ENCODE peak calls at places on chromosomes 13 and 19, in nine cellular contexts. One of them, this sample, is unnamed.

GRCh38 chr19:41999071-41999877 is 5.2 kb upstream of the ATP1A3 start:
- DNase-seq in suprapubic skin: no peak
- DNase-seq in AG10803: no peak
- DNase-seq in neural progenitor cell: peak; percentile 76
- DNase-seq in fibroblast of villous mesenchyme: no peak
- DNase-seq in AG04450: no peak
- DNase-seq in lower lobe of right lung: no peak
- DNase-seq in Panc1: no peak
- DNase-seq in WERI-Rb-1: peak; percentile 56
- DNase-seq in this sample: no peak

GRCh38 chr13:48066310-48066989 is 28.5 kb downstream of the MED4 start:
- DNase-seq in suprapubic skin: no peak
- DNase-seq in AG10803: peak; percentile 30
- DNase-seq in neural progenitor cell: no peak
- DNase-seq in fibroblast of villous mesenchyme: peak; percentile 28
- DNase-seq in AG04450: no peak
- DNase-seq in lower lobe of right lung: no peak
- DNase-seq in Panc1: no peak
- DNase-seq in WERI-Rb-1: peak; percentile 42
- DNase-seq in this sample: no peak

GRCh38 chr13:21043898-21044297 is 17.5 kb downstream of the LATS2 start:
- DNase-seq in suprapubic skin: no peak
- DNase-seq in AG10803: peak; percentile 87
- DNase-seq in neural progenitor cell: no peak
- DNase-seq in fibroblast of villous mesenchyme: peak; percentile 99
- DNase-seq in AG04450: peak; percentile 89
- DNase-seq in lower lobe of right lung: no peak
- DNase-seq in Panc1: no peak
- DNase-seq in WERI-Rb-1: no peak
- DNase-seq in this sample: no peak

GRCh38 chr19:1017115-1017905 is 3.6 kb downstream of the TMEM259 start:
- DNase-seq in suprapubic skin: no peak
- DNase-seq in AG10803: no peak
- DNase-seq in neural progenitor cell: no peak
- DNase-seq in fibroblast of villous mesenchyme: no peak
- DNase-seq in AG04450: no peak
- DNase-seq in lower lobe of right lung: no peak
- DNase-seq in Panc1: no peak
- DNase-seq in WERI-Rb-1: no peak
- DNase-seq in this sample: no peak

GRCh38 chr13:43787998-43788397 is 1.2 kb upstream of the ENOX1 start:
- DNase-seq in suprapubic skin: no peak
- DNase-seq in AG10803: peak; percentile 49
- DNase-seq in neural progenitor cell: peak; percentile 42
- DNase-seq in fibroblast of villous mesenchyme: peak; percentile 21
- DNase-seq in AG04450: no peak
- DNase-seq in lower lobe of right lung: no peak
- DNase-seq in Panc1: no peak
- DNase-seq in WERI-Rb-1: peak; percentile 28
- DNase-seq in this sample: no peak

GRCh38 chr13:39073983-39074382 is 35.7 kb downstream of the NHLRC3 start:
- DNase-seq in suprapubic skin: no peak
- DNase-seq in AG10803: no peak
- DNase-seq in neural progenitor cell: no peak
- DNase-seq in fibroblast of villous mesenchyme: no peak
- DNase-seq in AG04450: no peak
- DNase-seq in lower lobe of right lung: no peak
- DNase-seq in Panc1: no peak
- DNase-seq in WERI-Rb-1: no peak
- DNase-seq in this sample: peak; percentile 4

GRCh38 chr13:99093997-99094396 is 106.7 kb upstream of the UBAC2 start:
- DNase-seq in suprapubic skin: no peak
- DNase-seq in AG10803: no peak
- DNase-seq in neural progenitor cell: no peak
- DNase-seq in fibroblast of villous mesenchyme: no peak
- DNase-seq in AG04450: no peak
- DNase-seq in lower lobe of right lung: no peak
- DNase-seq in Panc1: no peak
- DNase-seq in WERI-Rb-1: no peak
- DNase-seq in this sample: peak; percentile 70

GRCh38 chr19:47019431-47020041 is at the start of gene NPAS1:
- DNase-seq in suprapubic skin: no peak
- DNase-seq in AG10803: no peak
- DNase-seq in neural progenitor cell: peak; percentile 63
- DNase-seq in fibroblast of villous mesenchyme: no peak
- DNase-seq in AG04450: no peak
- DNase-seq in lower lobe of right lung: no peak
- DNase-seq in Panc1: no peak
- DNase-seq in WERI-Rb-1: no peak
- DNase-seq in this sample: no peak

GRCh38 chr19:35755550-35756371 is 1.1 kb downstream of the HSPB6 start:
- DNase-seq in suprapubic skin: peak; percentile 93
- DNase-seq in AG10803: peak; percentile 76
- DNase-seq in neural progenitor cell: peak; percentile 47
- DNase-seq in fibroblast of villous mesenchyme: peak; percentile 89
- DNase-seq in AG04450: no peak
- DNase-seq in lower lobe of right lung: no peak
- DNase-seq in Panc1: no peak
- DNase-seq in WERI-Rb-1: no peak
- DNase-seq in this sample: no peak

GRCh38 chr13:46126552-46127171 is 21.8 kb upstream of the CPB2 start:
- DNase-seq in suprapubic skin: no peak
- DNase-seq in AG10803: peak; percentile 65
- DNase-seq in neural progenitor cell: peak; percentile 84
- DNase-seq in fibroblast of villous mesenchyme: peak; percentile 75
- DNase-seq in AG04450: peak; percentile 43
- DNase-seq in lower lobe of right lung: peak; percentile 77
- DNase-seq in Panc1: peak; percentile 45
- DNase-seq in WERI-Rb-1: peak; percentile 71
- DNase-seq in this sample: no peak

GRCh38 chr13:34124912-34125311 is 307.0 kb downstream of the RFC3 start:
- DNase-seq in suprapubic skin: no peak
- DNase-seq in AG10803: no peak
- DNase-seq in neural progenitor cell: no peak
- DNase-seq in fibroblast of villous mesenchyme: no peak
- DNase-seq in AG04450: no peak
- DNase-seq in lower lobe of right lung: no peak
- DNase-seq in Panc1: no peak
- DNase-seq in WERI-Rb-1: no peak
- DNase-seq in this sample: peak; percentile 92

GRCh38 chr13:29857089-29857488 is 6.7 kb upstream of the UBL3 start:
- DNase-seq in suprapubic skin: no peak
- DNase-seq in AG10803: no peak
- DNase-seq in neural progenitor cell: no peak
- DNase-seq in fibroblast of villous mesenchyme: no peak
- DNase-seq in AG04450: no peak
- DNase-seq in lower lobe of right lung: no peak
- DNase-seq in Panc1: no peak
- DNase-seq in WERI-Rb-1: no peak
- DNase-seq in this sample: no peak

GRCh38 chr19:49362926-49363264 is 679 bp upstream of the TEAD2 start:
- DNase-seq in suprapubic skin: no peak
- DNase-seq in AG10803: peak; percentile 33
- DNase-seq in neural progenitor cell: no peak
- DNase-seq in fibroblast of villous mesenchyme: peak; percentile 56
- DNase-seq in AG04450: no peak
- DNase-seq in lower lobe of right lung: no peak
- DNase-seq in Panc1: no peak
- DNase-seq in WERI-Rb-1: no peak
- DNase-seq in this sample: no peak

GRCh38 chr19:55703790-55704215 is 28.8 kb downstream of the EPN1 start:
- DNase-seq in suprapubic skin: no peak
- DNase-seq in AG10803: peak; percentile 9
- DNase-seq in neural progenitor cell: peak; percentile 15
- DNase-seq in fibroblast of villous mesenchyme: peak; percentile 12
- DNase-seq in AG04450: no peak
- DNase-seq in lower lobe of right lung: no peak
- DNase-seq in Panc1: no peak
- DNase-seq in WERI-Rb-1: no peak
- DNase-seq in this sample: no peak

GRCh38 chr13:50580684-50581305 is 262.7 kb downstream of the DLEU7 start:
- DNase-seq in suprapubic skin: no peak
- DNase-seq in AG10803: peak; percentile 66
- DNase-seq in neural progenitor cell: no peak
- DNase-seq in fibroblast of villous mesenchyme: peak; percentile 62
- DNase-seq in AG04450: peak; percentile 51
- DNase-seq in lower lobe of right lung: no peak
- DNase-seq in Panc1: no peak
- DNase-seq in WERI-Rb-1: no peak
- DNase-seq in this sample: no peak

GRCh38 chr19:2268480-2268830 is 12.2 kb upstream of the JSRP1 start:
- DNase-seq in suprapubic skin: no peak
- DNase-seq in AG10803: no peak
- DNase-seq in neural progenitor cell: no peak
- DNase-seq in fibroblast of villous mesenchyme: no peak
- DNase-seq in AG04450: no peak
- DNase-seq in lower lobe of right lung: no peak
- DNase-seq in Panc1: no peak
- DNase-seq in WERI-Rb-1: no peak
- DNase-seq in this sample: no peak
- H3K4me3 ChIP-seq in suprapubic skin: peak overlapping the region; percentile 99
- H3K4me3 ChIP-seq in AG10803: peak overlapping the region; percentile 74
- H3K4me3 ChIP-seq in neural progenitor cell: peak overlapping the region; percentile 84
- H3K4me3 ChIP-seq in fibroblast of villous mesenchyme: peak overlapping the region; percentile 76
- H3K4me3 ChIP-seq in AG04450: no peak overlapping the region
- H3K4me3 ChIP-seq in lower lobe of right lung: peak overlapping the region; percentile 92
- H3K4me3 ChIP-seq in Panc1: peak overlapping the region; percentile 89
- H3K4me3 ChIP-seq in WERI-Rb-1: peak overlapping the region; percentile 73
- H3K4me3 ChIP-seq in this sample: peak overlapping the region; percentile 93

GRCh38 chr19:5349041-5349440 is 8.4 kb upstream of the PTPRS start:
- DNase-seq in suprapubic skin: no peak
- DNase-seq in AG10803: no peak
- DNase-seq in neural progenitor cell: peak; percentile 57
- DNase-seq in fibroblast of villous mesenchyme: no peak
- DNase-seq in AG04450: no peak
- DNase-seq in lower lobe of right lung: no peak
- DNase-seq in Panc1: no peak
- DNase-seq in WERI-Rb-1: peak; percentile 70
- DNase-seq in this sample: no peak
- TF ChIP-seq CTCF in suprapubic skin: no peak
- TF ChIP-seq CTCF in AG10803: no peak
- TF ChIP-seq CTCF in neural progenitor cell: peak; percentile 31
- TF ChIP-seq CTCF in fibroblast of villous mesenchyme: peak; percentile 8
- TF ChIP-seq CTCF in AG04450: no peak
- TF ChIP-seq CTCF in lower lobe of right lung: no peak
- TF ChIP-seq CTCF in Panc1: no peak
- TF ChIP-seq CTCF in WERI-Rb-1: peak; percentile 63
- TF ChIP-seq CTCF in this sample: no peak

GRCh38 chr19:6105444-6105843 is 4.9 kb downstream of the RFX2 start:
- DNase-seq in suprapubic skin: no peak
- DNase-seq in AG10803: no peak
- DNase-seq in neural progenitor cell: no peak
- DNase-seq in fibroblast of villous mesenchyme: no peak
- DNase-seq in AG04450: no peak
- DNase-seq in lower lobe of right lung: no peak
- DNase-seq in Panc1: no peak
- DNase-seq in WERI-Rb-1: no peak
- DNase-seq in this sample: no peak
- H3K4me3 ChIP-seq in suprapubic skin: no peak overlapping the region
- H3K4me3 ChIP-seq in AG10803: no peak overlapping the region
- H3K4me3 ChIP-seq in neural progenitor cell: no peak overlapping the region
- H3K4me3 ChIP-seq in fibroblast of villous mesenchyme: no peak overlapping the region
- H3K4me3 ChIP-seq in AG04450: no peak overlapping the region
- H3K4me3 ChIP-seq in lower lobe of right lung: no peak overlapping the region
- H3K4me3 ChIP-seq in Panc1: no peak overlapping the region
- H3K4me3 ChIP-seq in WERI-Rb-1: no peak overlapping the region
- H3K4me3 ChIP-seq in this sample: no peak overlapping the region

GRCh38 chr19:18796239-18796638 is 5.1 kb upstream of the COMP start:
- DNase-seq in suprapubic skin: no peak
- DNase-seq in AG10803: no peak
- DNase-seq in neural progenitor cell: no peak
- DNase-seq in fibroblast of villous mesenchyme: no peak
- DNase-seq in AG04450: no peak
- DNase-seq in lower lobe of right lung: no peak
- DNase-seq in Panc1: no peak
- DNase-seq in WERI-Rb-1: no peak
- DNase-seq in this sample: no peak

GRCh38 chr19:18799389-18799970 is 8.4 kb upstream of the COMP start:
- DNase-seq in suprapubic skin: no peak
- DNase-seq in AG10803: no peak
- DNase-seq in neural progenitor cell: no peak
- DNase-seq in fibroblast of villous mesenchyme: no peak
- DNase-seq in AG04450: no peak
- DNase-seq in lower lobe of right lung: no peak
- DNase-seq in Panc1: no peak
- DNase-seq in WERI-Rb-1: no peak
- DNase-seq in this sample: no peak

GRCh38 chr19:18800079-18800478 is 9.0 kb upstream of the COMP start:
- DNase-seq in suprapubic skin: no peak
- DNase-seq in AG10803: no peak
- DNase-seq in neural progenitor cell: no peak
- DNase-seq in fibroblast of villous mesenchyme: no peak
- DNase-seq in AG04450: no peak
- DNase-seq in lower lobe of right lung: no peak
- DNase-seq in Panc1: no peak
- DNase-seq in WERI-Rb-1: no peak
- DNase-seq in this sample: no peak

GRCh38 chr19:18800636-18801035 is 9.5 kb upstream of the COMP start:
- DNase-seq in suprapubic skin: no peak
- DNase-seq in AG10803: no peak
- DNase-seq in neural progenitor cell: no peak
- DNase-seq in fibroblast of villous mesenchyme: no peak
- DNase-seq in AG04450: no peak
- DNase-seq in lower lobe of right lung: no peak
- DNase-seq in Panc1: no peak
- DNase-seq in WERI-Rb-1: no peak
- DNase-seq in this sample: no peak

DNA sequence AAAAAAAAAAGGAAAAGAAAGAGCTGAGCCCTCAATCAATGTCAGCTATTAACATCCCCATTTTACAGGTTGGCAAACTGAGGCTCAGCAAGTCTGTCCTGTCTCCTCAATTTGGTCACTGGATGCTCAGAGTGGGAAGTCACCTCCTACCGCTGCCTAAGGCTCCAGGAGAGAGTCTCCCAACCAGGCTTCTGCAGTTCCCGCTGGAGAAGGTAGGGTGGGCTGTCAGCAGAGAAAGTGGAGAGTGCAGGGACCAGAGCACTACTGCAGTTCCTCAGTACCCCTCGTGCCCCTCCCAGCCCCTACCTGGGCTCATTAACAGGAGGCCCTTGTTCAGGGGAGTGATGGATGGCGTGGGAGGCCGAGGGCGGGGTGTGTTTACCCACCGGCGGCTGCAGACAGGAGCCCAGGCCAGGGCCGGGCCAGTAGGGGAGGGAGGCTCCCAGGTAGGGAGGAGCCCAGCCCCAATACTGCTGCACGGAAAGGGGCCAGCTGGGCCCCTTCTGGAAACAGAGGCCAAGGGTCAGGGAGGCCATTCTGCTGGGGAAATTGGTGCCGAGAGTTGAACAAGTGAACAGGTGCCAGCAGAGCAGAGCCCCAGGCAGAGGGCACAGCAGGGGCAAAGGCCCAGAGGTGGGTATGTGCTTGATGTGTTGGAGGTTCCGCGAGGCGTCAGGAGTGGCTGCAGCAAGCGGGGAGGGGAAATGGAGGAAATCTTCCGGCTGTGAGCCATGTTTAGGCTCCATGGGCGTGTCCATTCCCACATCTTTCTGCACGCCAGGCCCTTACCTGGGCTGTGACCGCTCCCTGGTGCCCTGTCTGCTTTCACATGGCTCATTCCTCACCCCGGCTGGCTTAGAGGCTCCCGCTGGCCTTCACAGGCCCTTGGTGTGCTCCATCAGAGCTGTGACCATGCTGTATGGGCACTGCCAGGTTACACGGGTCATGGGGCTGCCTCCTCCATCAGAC is 7.6 kb upstream of the COMP start:
- DNase-seq in suprapubic skin: no peak
- DNase-seq in AG10803: no peak
- DNase-seq in neural progenitor cell: peak; percentile 34
- DNase-seq in fibroblast of villous mesenchyme: no peak
- DNase-seq in AG04450: no peak
- DNase-seq in lower lobe of right lung: no peak
- DNase-seq in Panc1: no peak
- DNase-seq in WERI-Rb-1: no peak
- DNase-seq in this sample: no peak
- TF ChIP-seq CTCF in suprapubic skin: no peak
- TF ChIP-seq CTCF in AG10803: no peak
- TF ChIP-seq CTCF in neural progenitor cell: no peak
- TF ChIP-seq CTCF in fibroblast of villous mesenchyme: peak; percentile 12
- TF ChIP-seq CTCF in AG04450: no peak
- TF ChIP-seq CTCF in lower lobe of right lung: no peak
- TF ChIP-seq CTCF in Panc1: no peak
- TF ChIP-seq CTCF in WERI-Rb-1: no peak
- TF ChIP-seq CTCF in this sample: no peak